ENCODE peak calls at places on chromosomes 7 and 10, in eight cellular contexts. I is gastrocnemius medialis, X is body of pancreas, L is right lobe of liver, B is breast epithelium, V is heart left ventricle, H is sigmoid colon, K is tibial nerve. D is an unnamed sample.

GRCh38 chr7:138649506-138649905 is 51.7 kb downstream of the SVOPL start:
- DNase-seq in I (no peak), X (no peak), L (no peak), B (no peak), V (no peak), H (no peak), K (no peak), D (no peak)

GRCh38 chr10:75202321-75203096 is 8.1 kb upstream of the VDAC2 start:
- DNase-seq in I (peak), X (no peak), L (no peak), B (no peak), V (peak), H (peak), K (no peak), D (peak)

GRCh38 chr7:50534690-50535290 is 30.4 kb downstream of the DDC start:
- DNase-seq in I (peak), X (peak), L (no peak), B (no peak), V (no peak), H (no peak), K (no peak), D (no peak)

GRCh38 chr7:46649896-46650295 is 728.8 kb upstream of the IGFBP3 start:
- DNase-seq in I (no peak), X (no peak), L (no peak), B (no peak), V (no peak), H (no peak), K (no peak), D (no peak)

GRCh38 chr7:156780724-156781455 is 112.1 kb downstream of the LMBR1 start:
- DNase-seq in I (no peak), X (no peak), L (no peak), B (no peak), V (no peak), H (no peak), K (no peak), D (no peak)

GRCh38 chr10:91977501-91977900 is 53.9 kb downstream of the BTAF1 start:
- DNase-seq in I (no peak), X (no peak), L (no peak), B (no peak), V (no peak), H (no peak), K (no peak), D (no peak)

GRCh38 chr7:3673524-3673923 is 372.5 kb downstream of the SDK1 start:
- DNase-seq in I (no peak), X (peak), L (no peak), B (no peak), V (no peak), H (no peak), K (no peak), D (peak)

GRCh38 chr7:30831936-30832335 is 60.7 kb downstream of the MINDY4 start:
- DNase-seq in I (no peak), X (no peak), L (no peak), B (no peak), V (no peak), H (no peak), K (no peak), D (no peak)

GRCh38 chr10:124124123-124124768 is 30.8 kb upstream of the CHST15 start:
- DNase-seq in I (no peak), X (no peak), L (no peak), B (no peak), V (no peak), H (no peak), K (no peak), D (no peak)

GRCh38 chr7:46695045-46695708 is 774.1 kb upstream of the IGFBP3 start:
- DNase-seq in I (no peak), X (peak), L (peak), B (no peak), V (no peak), H (no peak), K (no peak), D (no peak)

GRCh38 chr10:42864575-42864974 is 82.0 kb downstream of the BMS1 start:
- DNase-seq in I (no peak), X (peak), L (no peak), B (no peak), V (peak), H (no peak), K (no peak), D (peak)

GRCh38 chr10:17217661-17218306 is 10.3 kb upstream of the VIM start:
- DNase-seq in I (no peak), X (no peak), L (no peak), B (no peak), V (no peak), H (no peak), K (no peak), D (no peak)

GRCh38 chr10:17504547-17505245 is 50.3 kb upstream of the ST8SIA6 start:
- DNase-seq in I (no peak), X (no peak), L (no peak), B (no peak), V (no peak), H (no peak), K (no peak), D (no peak)

GRCh38 chr7:140982508-140982907 is 32.2 kb downstream of the MRPS33 start:
- DNase-seq in I (no peak), X (no peak), L (no peak), B (no peak), V (no peak), H (no peak), K (no peak), D (no peak)

GRCh38 chr7:90262438-90262837 is 17.5 kb downstream of the CFAP69 start:
- DNase-seq in I (no peak), X (no peak), L (no peak), B (no peak), V (no peak), H (no peak), K (no peak), D (no peak)

GRCh38 chr10:101323495-101323894 is 30.5 kb upstream of the BTRC start:
- DNase-seq in I (no peak), X (no peak), L (no peak), B (no peak), V (no peak), H (no peak), K (no peak), D (no peak)

GRCh38 chr10:114143160-114143559 is 30.8 kb downstream of the CCDC186 start:
- DNase-seq in I (no peak), X (no peak), L (no peak), B (no peak), V (no peak), H (no peak), K (no peak), D (no peak)

GRCh38 chr10:22713853-22714523 is 390 bp downstream of the PIP4K2A start:
- DNase-seq in I (no peak), X (peak), L (peak), B (no peak), V (peak), H (peak), K (no peak), D (peak)

GRCh38 chr10:35271086-35271834 is 65.0 kb upstream of the CCNY start:
- DNase-seq in I (no peak), X (no peak), L (no peak), B (no peak), V (no peak), H (no peak), K (no peak), D (no peak)

GRCh38 chr7:130987092-130987491 is 253.1 kb upstream of the KLF14 start:
- DNase-seq in I (no peak), X (no peak), L (no peak), B (no peak), V (no peak), H (no peak), K (no peak), D (no peak)

GRCh38 chr7:130982651-130983050 is 248.6 kb upstream of the KLF14 start:
- DNase-seq in I (no peak), X (no peak), L (no peak), B (no peak), V (no peak), H (no peak), K (no peak), D (no peak)

GRCh38 chr7:130985361-130985760 is 251.4 kb upstream of the KLF14 start:
- DNase-seq in I (no peak), X (no peak), L (no peak), B (no peak), V (no peak), H (no peak), K (no peak), D (no peak)

GRCh38 chr7:130986271-130986690 is 252.3 kb upstream of the KLF14 start:
- DNase-seq in I (no peak), X (no peak), L (no peak), B (no peak), V (no peak), H (no peak), K (no peak), D (no peak)

GRCh38 chr7:130982160-130982638 is 248.2 kb upstream of the KLF14 start:
- DNase-seq in I (no peak), X (no peak), L (no peak), B (no peak), V (no peak), H (no peak), K (no peak), D (no peak)
- H3K27ac ChIP-seq in I (peak), X (peak), L (no peak), B (peak), V (no peak), H (no peak), K (no peak), D (peak)

DNA sequence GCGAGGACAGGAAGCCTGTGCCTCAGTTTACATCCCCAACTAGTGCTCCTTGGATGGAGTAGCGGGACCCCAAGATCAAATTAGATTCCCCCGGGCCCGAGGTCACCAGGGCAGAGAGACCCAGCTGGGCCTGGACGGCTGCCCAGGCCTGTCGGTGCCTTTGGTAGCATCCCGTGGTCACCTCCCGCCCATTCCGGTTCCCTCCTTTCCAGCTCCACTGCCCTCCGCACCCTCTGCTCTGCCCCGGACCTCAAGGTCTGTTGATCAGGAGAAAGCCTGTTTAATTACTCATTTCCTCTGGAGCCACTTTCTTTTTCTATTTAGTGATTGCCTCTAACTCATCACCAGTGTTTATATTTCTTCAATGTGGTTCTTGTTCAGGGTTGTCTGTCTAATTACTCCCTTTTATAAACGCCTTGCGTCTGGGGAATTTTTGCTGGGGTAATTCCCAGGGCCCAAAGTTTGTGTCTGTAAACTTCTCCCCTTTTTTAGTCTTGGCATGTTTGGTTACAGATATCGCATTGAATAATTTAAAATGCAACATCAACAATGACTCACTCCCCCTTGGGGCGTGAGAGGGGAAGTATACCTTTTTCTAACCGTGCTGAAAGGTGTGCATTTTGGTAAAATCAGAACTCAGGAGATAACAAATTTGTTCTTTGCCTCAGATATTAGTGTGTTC is 1.9 kb downstream of the FOXK1 start:
- DNase-seq in I (peak), X (peak), L (peak), B (peak), V (peak), H (peak), K (no peak), D (peak)
- TF ChIP-seq POLR2A in I (peak), X (peak), L (no peak), B (no peak), V (no peak), H (no peak), K (no peak), D (peak)

GRCh38 chr10:119403927-119404326 is 138.6 kb downstream of the RGS10 start:
- DNase-seq in I (no peak), X (no peak), L (no peak), B (no peak), V (no peak), H (no peak), K (no peak), D (no peak)

GRCh38 chr10:119406888-119407777 is 135.4 kb downstream of the RGS10 start:
- DNase-seq in I (no peak), X (no peak), L (no peak), B (no peak), V (no peak), H (no peak), K (no peak), D (no peak)

GRCh38 chr10:119405505-119405807 is 137.1 kb downstream of the RGS10 start:
- DNase-seq in I (no peak), X (no peak), L (no peak), B (no peak), V (no peak), H (no peak), K (no peak), D (no peak)

GRCh38 chr10:119406137-119406536 is 136.4 kb downstream of the RGS10 start:
- DNase-seq in I (no peak), X (no peak), L (no peak), B (no peak), V (no peak), H (no peak), K (no peak), D (no peak)

DNA sequence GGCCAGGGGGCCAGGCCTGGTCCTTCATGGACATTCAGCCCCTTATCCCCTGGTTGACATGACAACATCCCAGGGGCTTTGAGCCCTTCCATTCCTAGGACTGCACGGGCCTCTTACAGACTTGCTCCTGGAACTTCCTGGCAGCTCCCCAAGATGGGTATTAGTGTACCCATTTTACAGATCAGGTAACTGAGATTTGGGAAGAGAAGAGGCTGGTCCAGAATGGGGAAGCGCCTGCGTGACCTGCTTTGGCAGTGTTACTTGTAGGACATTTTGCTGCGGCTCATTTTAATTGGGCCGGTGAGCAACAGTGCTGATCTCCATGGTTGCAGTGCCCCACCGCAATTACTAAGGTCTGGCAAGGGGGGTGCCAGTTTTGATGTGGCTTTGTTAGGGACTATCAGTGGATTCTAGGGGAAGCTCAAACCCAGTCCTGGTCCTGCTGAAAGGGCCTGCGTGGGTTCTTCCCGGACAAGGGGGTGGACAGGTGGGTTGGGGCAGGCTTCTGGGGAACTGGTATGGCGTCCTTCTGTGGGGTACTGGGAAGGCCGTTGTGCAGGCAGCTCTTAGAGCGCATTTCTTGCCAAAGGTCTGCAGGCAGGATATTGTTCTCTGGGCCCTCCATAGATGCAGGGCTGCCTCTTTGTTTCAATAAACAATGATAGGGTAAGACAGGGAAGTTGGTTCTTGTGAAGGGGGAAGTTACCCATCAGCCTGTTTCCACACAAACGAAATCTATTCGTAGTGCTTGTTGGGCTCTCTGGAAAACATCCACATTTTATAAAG is 137.6 kb downstream of the RGS10 start:
- DNase-seq in I (no peak), X (peak), L (no peak), B (no peak), V (no peak), H (no peak), K (no peak), D (no peak)
- H3K27ac ChIP-seq in I (peak), X (peak), L (peak), B (peak), V (peak), H (no peak), K (no peak), D (peak)

GRCh38 chr10:102435529-102436233 is 3.3 kb upstream of the CUEDC2 start:
- DNase-seq in I (no peak), X (no peak), L (no peak), B (no peak), V (no peak), H (no peak), K (no peak), D (no peak)
- TF ChIP-seq POLR2A in I (no peak), X (no peak), L (no peak), B (no peak), V (no peak), H (no peak), K (no peak), D (no peak)

DNA sequence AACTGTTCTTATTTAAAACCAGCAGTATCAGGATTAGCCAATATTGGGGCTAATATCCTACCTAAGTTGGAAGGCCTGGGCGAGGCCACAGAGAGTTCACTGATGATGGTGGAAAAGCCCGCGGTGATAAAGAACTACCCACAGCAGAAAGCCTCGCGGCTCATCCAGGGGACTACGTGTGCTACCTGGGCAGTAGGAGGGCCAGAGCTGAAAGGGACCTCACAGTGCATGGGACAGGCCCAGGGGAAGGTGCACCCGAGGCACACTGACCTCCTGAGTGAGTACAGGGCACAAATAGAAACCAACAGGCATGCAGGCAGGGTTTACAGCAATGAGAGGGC is 1.4 kb downstream of the WDR86 start:
- DNase-seq in I (no peak), X (no peak), L (peak), B (no peak), V (no peak), H (no peak), K (no peak), D (no peak)
- H3K27ac ChIP-seq in I (no peak), X (no peak), L (no peak), B (peak), V (no peak), H (peak), K (peak), D (peak)

GRCh38 chr7:151696738-151697514 is 177.2 kb upstream of the RHEB start:
- DNase-seq in I (peak), X (peak), L (peak), B (no peak), V (peak), H (no peak), K (no peak), D (peak)
- TF ChIP-seq POLR2A in I (no peak), X (no peak), L (peak), B (no peak), V (no peak), H (no peak), K (no peak), D (no peak)

GRCh38 chr7:431658-432111 is 88.0 kb downstream of the PDGFA start:
- DNase-seq in I (no peak), X (no peak), L (no peak), B (no peak), V (no peak), H (no peak), K (no peak), D (no peak)

GRCh38 chr7:433558-433957 is 86.1 kb downstream of the PDGFA start:
- DNase-seq in I (no peak), X (no peak), L (no peak), B (no peak), V (no peak), H (no peak), K (no peak), D (no peak)

GRCh38 chr7:432933-433332 is 86.7 kb downstream of the PDGFA start:
- DNase-seq in I (no peak), X (no peak), L (no peak), B (no peak), V (no peak), H (no peak), K (no peak), D (no peak)

GRCh38 chr7:431041-431440 is 88.6 kb downstream of the PDGFA start:
- DNase-seq in I (no peak), X (no peak), L (no peak), B (no peak), V (no peak), H (no peak), K (no peak), D (no peak)

GRCh38 chr7:432256-432655 is 87.4 kb downstream of the PDGFA start:
- DNase-seq in I (no peak), X (no peak), L (no peak), B (no peak), V (no peak), H (no peak), K (no peak), D (no peak)
- H3K27ac ChIP-seq in I (no peak), X (no peak), L (no peak), B (no peak), V (no peak), H (peak), K (no peak), D (no peak)

DNA sequence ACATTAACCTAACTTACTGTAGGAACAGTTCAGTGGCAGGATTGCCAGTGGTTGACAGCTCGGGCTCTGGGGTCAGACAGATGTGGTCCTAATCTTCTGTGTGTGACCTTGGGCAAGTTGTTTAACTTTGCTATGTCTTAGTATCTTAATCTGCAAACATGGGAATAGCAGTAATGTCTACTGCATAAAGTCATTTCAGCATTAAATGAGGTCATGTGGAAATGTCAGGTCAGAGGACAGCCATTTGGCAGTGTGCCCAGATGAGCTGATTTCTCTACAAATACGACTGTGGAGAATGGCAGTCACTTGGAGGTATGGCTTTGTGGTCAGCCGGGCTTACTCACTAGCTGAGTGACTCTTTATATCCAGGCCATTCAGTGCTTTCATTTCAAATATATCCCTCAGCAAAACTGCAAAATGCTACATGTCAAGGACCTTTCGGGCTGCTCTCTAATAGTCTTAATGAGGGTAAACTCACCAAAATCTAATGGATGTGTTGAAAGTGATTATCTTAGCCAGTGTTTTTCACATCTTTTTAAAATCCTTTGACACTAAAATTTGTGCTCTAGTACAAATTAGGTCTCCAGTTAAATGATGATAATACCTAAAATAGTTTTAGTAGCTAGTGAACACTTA is 171.4 kb downstream of the ST7 start:
- DNase-seq in I (peak), X (peak), L (peak), B (peak), V (peak), H (peak), K (peak), D (peak)
- TF ChIP-seq POLR2A in I (no peak), X (no peak), L (no peak), B (no peak), V (no peak), H (no peak), K (no peak), D (no peak)